ENCODE peak calls at places on chromosomes 2 and 18, in five cellular contexts. D, Z, N, K and M are unnamed samples.

GRCh38 chr2:134289225-134289624 is 35.4 kb downstream of the MGAT5 start:
- DNase-seq in D (no peak), Z (no peak), N (no peak), K (no peak), M (no peak)

GRCh38 chr2:203733683-203734082 is 27.2 kb downstream of the CD28 start:
- DNase-seq in D (no peak), Z (no peak), N (no peak), K (no peak), M (no peak)

GRCh38 chr2:68368657-68369339 is 3.7 kb downstream of the PLEK start:
- DNase-seq in D (peak; percentile 87), Z (no peak), N (no peak), K (peak; percentile 45), M (no peak)

GRCh38 chr18:9323750-9324445 is 10.7 kb upstream of the TWSG1 start:
- DNase-seq in D (peak; percentile 68), Z (no peak), N (no peak), K (peak; percentile 75), M (no peak)

GRCh38 chr18:63098014-63098981 is 221.3 kb downstream of the BCL2 start:
- DNase-seq in D (no peak), Z (no peak), N (peak; percentile 62), K (no peak), M (peak; percentile 85)

GRCh38 chr2:32745191-32745590 is 117.3 kb downstream of the TTC27 start:
- DNase-seq in D (peak; percentile 19), Z (no peak), N (no peak), K (peak; percentile 27), M (no peak)

GRCh38 chr2:125564471-125564870 is 1091.5 kb upstream of the GYPC start:
- DNase-seq in D (no peak), Z (no peak), N (no peak), K (no peak), M (no peak)

GRCh38 chr2:29317077-29317517 is 201.9 kb downstream of the CLIP4 start:
- DNase-seq in D (peak; percentile 25), Z (no peak), N (no peak), K (peak; percentile 87), M (no peak)

GRCh38 chr2:200408428-200409311 is 101.2 kb downstream of the KCTD18 start:
- DNase-seq in D (peak; percentile 87), Z (no peak), N (no peak), K (peak; percentile 90), M (no peak)